ENCODE peak calls at places on chromosomes 2 and 18, in eight cellular contexts. One of them, this sample, is unnamed.
A peak's percentile ranks its signal among the peaks of the same experiment; 100 is the strongest.

GRCh38 chr2:162301151-162301804 is 17.2 kb downstream of the IFIH1 start:
- DNase-seq in AG10803: peak; percentile 72
- DNase-seq in upper lobe of left lung: peak; percentile 60
- DNase-seq in mammary epithelial cell: peak; percentile 33
- DNase-seq in left ventricle myocardium inferior: no peak
- DNase-seq in Peyer's patch: peak; percentile 27
- DNase-seq in GM23338: peak; percentile 66
- DNase-seq in colonic mucosa: no peak
- DNase-seq in this sample: peak; percentile 37

GRCh38 chr2:132797551-132797950 is 127.5 kb upstream of the LYPD1 start:
- DNase-seq in AG10803: peak; percentile 65
- DNase-seq in upper lobe of left lung: no peak
- DNase-seq in mammary epithelial cell: peak; percentile 48
- DNase-seq in left ventricle myocardium inferior: no peak
- DNase-seq in Peyer's patch: no peak
- DNase-seq in GM23338: no peak
- DNase-seq in colonic mucosa: no peak
- DNase-seq in this sample: no peak

GRCh38 chr2:123717616-123718279 is 307.3 kb upstream of the CNTNAP5 start:
- DNase-seq in AG10803: no peak
- DNase-seq in upper lobe of left lung: no peak
- DNase-seq in mammary epithelial cell: no peak
- DNase-seq in left ventricle myocardium inferior: no peak
- DNase-seq in Peyer's patch: no peak
- DNase-seq in GM23338: no peak
- DNase-seq in colonic mucosa: no peak
- DNase-seq in this sample: no peak

GRCh38 chr2:3728104-3729054 is 25.0 kb downstream of the DCDC2C start:
- DNase-seq in AG10803: peak; percentile 36
- DNase-seq in upper lobe of left lung: no peak
- DNase-seq in mammary epithelial cell: peak; percentile 12
- DNase-seq in left ventricle myocardium inferior: no peak
- DNase-seq in Peyer's patch: no peak
- DNase-seq in GM23338: peak; percentile 80
- DNase-seq in colonic mucosa: no peak
- DNase-seq in this sample: no peak

GRCh38 chr18:49655266-49656097 is 93.6 kb downstream of the LIPG start:
- DNase-seq in AG10803: no peak
- DNase-seq in upper lobe of left lung: no peak
- DNase-seq in mammary epithelial cell: no peak
- DNase-seq in left ventricle myocardium inferior: no peak
- DNase-seq in Peyer's patch: no peak
- DNase-seq in GM23338: no peak
- DNase-seq in colonic mucosa: no peak
- DNase-seq in this sample: no peak

GRCh38 chr18:21300616-21301200 is 58.7 kb downstream of the GREB1L start:
- DNase-seq in AG10803: no peak
- DNase-seq in upper lobe of left lung: no peak
- DNase-seq in mammary epithelial cell: peak; percentile 35
- DNase-seq in left ventricle myocardium inferior: no peak
- DNase-seq in Peyer's patch: no peak
- DNase-seq in GM23338: no peak
- DNase-seq in colonic mucosa: no peak
- DNase-seq in this sample: no peak

GRCh38 chr2:237600205-237600846 is 9.8 kb upstream of the RAB17 start:
- DNase-seq in AG10803: peak; percentile 84
- DNase-seq in upper lobe of left lung: peak; percentile 47
- DNase-seq in mammary epithelial cell: no peak
- DNase-seq in left ventricle myocardium inferior: peak; percentile 62
- DNase-seq in Peyer's patch: no peak
- DNase-seq in GM23338: no peak
- DNase-seq in colonic mucosa: no peak
- DNase-seq in this sample: no peak

GRCh38 chr2:127647242-127648190 is 1.6 kb downstream of the GPR17 start:
- DNase-seq in AG10803: peak; percentile 46
- DNase-seq in upper lobe of left lung: no peak
- DNase-seq in mammary epithelial cell: no peak
- DNase-seq in left ventricle myocardium inferior: no peak
- DNase-seq in Peyer's patch: no peak
- DNase-seq in GM23338: no peak
- DNase-seq in colonic mucosa: no peak
- DNase-seq in this sample: no peak

GRCh38 chr2:208031608-208032019 is 6.3 kb upstream of the PLEKHM3 start:
- DNase-seq in AG10803: peak; percentile 87
- DNase-seq in upper lobe of left lung: peak; percentile 76
- DNase-seq in mammary epithelial cell: no peak
- DNase-seq in left ventricle myocardium inferior: no peak
- DNase-seq in Peyer's patch: no peak
- DNase-seq in GM23338: no peak
- DNase-seq in colonic mucosa: no peak
- DNase-seq in this sample: no peak

GRCh38 chr2:47264183-47264582 is 109.1 kb upstream of the STPG4 start:
- DNase-seq in AG10803: no peak
- DNase-seq in upper lobe of left lung: no peak
- DNase-seq in mammary epithelial cell: no peak
- DNase-seq in left ventricle myocardium inferior: no peak
- DNase-seq in Peyer's patch: no peak
- DNase-seq in GM23338: peak; percentile 70
- DNase-seq in colonic mucosa: no peak
- DNase-seq in this sample: no peak

GRCh38 chr2:126239560-126239959 is 416.4 kb upstream of the GYPC start:
- DNase-seq in AG10803: no peak
- DNase-seq in upper lobe of left lung: no peak
- DNase-seq in mammary epithelial cell: no peak
- DNase-seq in left ventricle myocardium inferior: no peak
- DNase-seq in Peyer's patch: no peak
- DNase-seq in GM23338: no peak
- DNase-seq in colonic mucosa: no peak
- DNase-seq in this sample: no peak

GRCh38 chr2:31107588-31108300 is 30.5 kb downstream of the GALNT14 start:
- DNase-seq in AG10803: no peak
- DNase-seq in upper lobe of left lung: no peak
- DNase-seq in mammary epithelial cell: peak; percentile 26
- DNase-seq in left ventricle myocardium inferior: no peak
- DNase-seq in Peyer's patch: no peak
- DNase-seq in GM23338: peak; percentile 33
- DNase-seq in colonic mucosa: no peak
- DNase-seq in this sample: no peak

GRCh38 chr2:1841461-1841860 is 97.1 kb upstream of the PXDN start:
- DNase-seq in AG10803: no peak
- DNase-seq in upper lobe of left lung: no peak
- DNase-seq in mammary epithelial cell: no peak
- DNase-seq in left ventricle myocardium inferior: no peak
- DNase-seq in Peyer's patch: no peak
- DNase-seq in GM23338: peak; percentile 51
- DNase-seq in colonic mucosa: no peak
- DNase-seq in this sample: no peak

GRCh38 chr2:143954208-143954607 is 565.7 kb downstream of the ZEB2 start:
- DNase-seq in AG10803: peak; percentile 47
- DNase-seq in upper lobe of left lung: no peak
- DNase-seq in mammary epithelial cell: no peak
- DNase-seq in left ventricle myocardium inferior: no peak
- DNase-seq in Peyer's patch: no peak
- DNase-seq in GM23338: no peak
- DNase-seq in colonic mucosa: no peak
- DNase-seq in this sample: no peak

GRCh38 chr18:1995041-1995612 is 576.2 kb downstream of the METTL4 start:
- DNase-seq in AG10803: no peak
- DNase-seq in upper lobe of left lung: no peak
- DNase-seq in mammary epithelial cell: no peak
- DNase-seq in left ventricle myocardium inferior: no peak
- DNase-seq in Peyer's patch: no peak
- DNase-seq in GM23338: no peak
- DNase-seq in colonic mucosa: no peak
- DNase-seq in this sample: no peak

GRCh38 chr2:68371581-68371980 is 6.5 kb downstream of the PLEK start:
- DNase-seq in AG10803: no peak
- DNase-seq in upper lobe of left lung: no peak
- DNase-seq in mammary epithelial cell: peak; percentile 17
- DNase-seq in left ventricle myocardium inferior: no peak
- DNase-seq in Peyer's patch: no peak
- DNase-seq in GM23338: no peak
- DNase-seq in colonic mucosa: no peak
- DNase-seq in this sample: no peak

GRCh38 chr2:131038258-131039100 is 54.8 kb downstream of the FAM168B start:
- DNase-seq in AG10803: no peak
- DNase-seq in upper lobe of left lung: no peak
- DNase-seq in mammary epithelial cell: no peak
- DNase-seq in left ventricle myocardium inferior: no peak
- DNase-seq in Peyer's patch: no peak
- DNase-seq in GM23338: no peak
- DNase-seq in colonic mucosa: no peak
- DNase-seq in this sample: no peak

GRCh38 chr2:135585586-135585985 is 54.3 kb downstream of the R3HDM1 start:
- DNase-seq in AG10803: peak; percentile 12
- DNase-seq in upper lobe of left lung: no peak
- DNase-seq in mammary epithelial cell: no peak
- DNase-seq in left ventricle myocardium inferior: no peak
- DNase-seq in Peyer's patch: no peak
- DNase-seq in GM23338: peak; percentile 37
- DNase-seq in colonic mucosa: no peak
- DNase-seq in this sample: no peak

DNA sequence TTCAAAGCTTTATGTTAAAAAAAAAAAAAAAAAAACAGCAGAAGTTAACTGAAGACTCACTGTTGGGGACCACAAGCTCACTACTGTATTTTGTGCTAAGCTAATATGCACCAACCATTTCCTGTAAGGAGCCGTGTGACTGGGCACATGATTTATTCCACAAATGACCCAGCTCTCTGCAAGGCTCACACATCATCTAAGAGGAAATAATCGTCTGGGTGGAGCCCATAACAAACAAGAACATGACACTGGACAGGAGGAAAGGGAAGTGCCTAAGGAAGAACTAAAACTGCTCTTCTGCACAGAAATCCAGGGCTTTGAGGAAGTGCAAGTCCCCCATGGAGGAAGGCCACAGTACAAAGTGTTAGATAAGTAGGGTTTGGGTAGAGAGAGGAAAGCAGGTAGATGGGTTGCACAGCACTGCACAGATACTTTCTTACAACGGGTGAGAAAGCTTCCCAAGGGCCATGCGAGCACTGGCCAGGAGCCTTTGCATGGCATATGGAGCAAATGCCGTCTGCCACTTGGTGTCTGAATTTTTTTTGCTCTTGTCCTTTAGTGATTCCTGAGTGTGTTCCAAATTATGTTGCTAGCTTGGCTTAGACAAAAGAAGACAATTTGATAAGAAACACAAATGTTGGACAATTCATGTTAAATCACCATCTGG is 24.5 kb downstream of the NFE2L2 start:
- DNase-seq in AG10803: peak; percentile 66
- DNase-seq in upper lobe of left lung: peak; percentile 81
- DNase-seq in mammary epithelial cell: peak; percentile 52
- DNase-seq in left ventricle myocardium inferior: no peak
- DNase-seq in Peyer's patch: peak; percentile 57
- DNase-seq in GM23338: no peak
- DNase-seq in colonic mucosa: peak; percentile 76
- DNase-seq in this sample: peak; percentile 49
- H3K4me3 ChIP-seq in AG10803: peak overlapping the region; percentile 1
- H3K4me3 ChIP-seq in upper lobe of left lung: no peak overlapping the region
- H3K4me3 ChIP-seq in mammary epithelial cell: no peak overlapping the region
- H3K4me3 ChIP-seq in left ventricle myocardium inferior: peak overlapping the region; percentile 40
- H3K4me3 ChIP-seq in Peyer's patch: no peak overlapping the region
- H3K4me3 ChIP-seq in GM23338: no peak overlapping the region
- H3K4me3 ChIP-seq in colonic mucosa: no peak overlapping the region
- H3K4me3 ChIP-seq in this sample: no peak overlapping the region

DNA sequence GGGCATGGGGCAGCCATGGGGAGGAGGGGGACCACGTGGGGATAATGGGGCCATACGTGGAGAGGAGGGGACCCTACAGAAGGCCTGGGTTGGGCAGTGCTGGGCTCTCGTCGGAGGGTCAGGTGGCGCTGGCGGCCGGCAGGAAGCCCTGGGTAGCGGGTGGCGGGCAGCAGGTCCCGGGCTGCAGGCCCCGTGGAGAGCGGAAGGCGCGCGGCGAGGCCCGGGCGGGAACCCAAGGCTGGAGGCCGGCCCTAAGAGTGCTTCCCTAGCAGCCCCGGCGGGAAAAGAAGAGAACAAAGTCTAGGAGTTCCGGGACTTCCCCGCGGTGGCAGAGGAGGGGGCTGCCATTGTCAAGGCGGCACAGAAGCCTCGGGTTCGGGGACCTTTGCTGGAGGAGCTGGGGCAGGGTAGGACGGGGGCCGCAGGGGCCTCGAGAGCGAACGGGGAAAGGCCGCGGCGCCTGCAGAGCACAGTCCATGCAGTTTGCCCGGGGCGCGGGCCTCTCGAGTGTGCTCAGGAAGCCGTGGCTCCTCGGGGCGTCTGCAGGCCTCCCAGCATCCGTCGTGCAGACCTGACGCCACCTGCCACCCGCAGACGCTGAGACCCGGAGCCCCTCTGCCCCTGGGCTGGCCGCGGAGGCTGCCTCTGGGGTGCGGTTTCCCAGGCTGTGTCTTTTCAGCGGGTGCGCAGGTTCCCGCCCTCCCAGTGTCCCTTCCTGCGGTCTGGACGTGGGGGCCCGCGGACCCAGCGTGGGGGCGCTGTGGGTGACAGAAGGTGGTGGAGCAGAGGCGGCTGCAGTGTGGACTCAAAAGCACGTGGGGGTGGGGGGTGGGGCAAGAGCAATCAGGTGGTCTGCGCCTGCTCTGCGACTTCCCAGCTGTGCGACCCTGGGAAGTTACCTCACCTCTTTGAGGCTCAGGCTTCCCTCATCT is 19.4 kb upstream of the NCL start:
- DNase-seq in AG10803: peak; percentile 22
- DNase-seq in upper lobe of left lung: no peak
- DNase-seq in mammary epithelial cell: no peak
- DNase-seq in left ventricle myocardium inferior: peak; percentile 57
- DNase-seq in Peyer's patch: peak; percentile 28
- DNase-seq in GM23338: peak; percentile 73
- DNase-seq in colonic mucosa: no peak
- DNase-seq in this sample: peak; percentile 61
- H3K4me3 ChIP-seq in AG10803: peak overlapping the region; percentile 55
- H3K4me3 ChIP-seq in upper lobe of left lung: peak overlapping the region; percentile 43
- H3K4me3 ChIP-seq in mammary epithelial cell: peak overlapping the region; percentile 44
- H3K4me3 ChIP-seq in left ventricle myocardium inferior: peak overlapping the region; percentile 68
- H3K4me3 ChIP-seq in Peyer's patch: peak overlapping the region; percentile 56
- H3K4me3 ChIP-seq in GM23338: no peak overlapping the region
- H3K4me3 ChIP-seq in colonic mucosa: peak overlapping the region; percentile 41
- H3K4me3 ChIP-seq in this sample: peak overlapping the region; percentile 73

DNA sequence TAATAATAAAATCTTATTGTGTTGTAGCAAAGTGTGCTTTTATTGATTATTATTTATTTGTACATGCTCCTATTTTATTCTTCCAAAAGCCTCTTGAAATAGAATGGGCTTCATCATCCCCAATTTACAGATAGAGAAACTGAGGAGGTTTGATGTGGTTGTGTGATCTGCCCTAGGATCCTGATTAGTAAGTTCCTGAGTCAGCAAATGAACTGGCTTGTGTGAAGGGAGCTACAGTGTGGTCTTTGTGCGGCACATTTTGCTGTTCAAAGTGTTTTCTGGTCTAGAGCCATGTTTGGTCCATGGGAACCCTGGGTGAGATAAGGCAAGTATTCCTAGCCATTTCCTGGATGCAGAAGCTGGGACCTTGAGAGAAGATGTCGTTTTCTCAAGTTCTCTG is 326.9 kb downstream of the MEIS1 start:
- DNase-seq in AG10803: no peak
- DNase-seq in upper lobe of left lung: no peak
- DNase-seq in mammary epithelial cell: no peak
- DNase-seq in left ventricle myocardium inferior: no peak
- DNase-seq in Peyer's patch: no peak
- DNase-seq in GM23338: no peak
- DNase-seq in colonic mucosa: no peak
- DNase-seq in this sample: no peak
- H3K4me3 ChIP-seq in AG10803: no peak overlapping the region
- H3K4me3 ChIP-seq in upper lobe of left lung: no peak overlapping the region
- H3K4me3 ChIP-seq in mammary epithelial cell: no peak overlapping the region
- H3K4me3 ChIP-seq in left ventricle myocardium inferior: no peak overlapping the region
- H3K4me3 ChIP-seq in Peyer's patch: no peak overlapping the region
- H3K4me3 ChIP-seq in GM23338: no peak overlapping the region
- H3K4me3 ChIP-seq in colonic mucosa: no peak overlapping the region
- H3K4me3 ChIP-seq in this sample: no peak overlapping the region

GRCh38 chr18:23151414-23152099 is 16.3 kb downstream of the CABLES1 start:
- DNase-seq in AG10803: no peak
- DNase-seq in upper lobe of left lung: no peak
- DNase-seq in mammary epithelial cell: no peak
- DNase-seq in left ventricle myocardium inferior: no peak
- DNase-seq in Peyer's patch: no peak
- DNase-seq in GM23338: no peak
- DNase-seq in colonic mucosa: no peak
- DNase-seq in this sample: no peak
- H3K4me3 ChIP-seq in AG10803: no peak overlapping the region
- H3K4me3 ChIP-seq in upper lobe of left lung: no peak overlapping the region
- H3K4me3 ChIP-seq in mammary epithelial cell: no peak overlapping the region
- H3K4me3 ChIP-seq in left ventricle myocardium inferior: no peak overlapping the region
- H3K4me3 ChIP-seq in Peyer's patch: no peak overlapping the region
- H3K4me3 ChIP-seq in GM23338: no peak overlapping the region
- H3K4me3 ChIP-seq in colonic mucosa: no peak overlapping the region
- H3K4me3 ChIP-seq in this sample: no peak overlapping the region